ENCODE peak calls at places on chromosomes 12 and 14, in four cellular contexts. One of them, this sample, is unnamed.

GRCh38 chr14:69873877-69874780 is 5.1 kb upstream of the SMOC1 start:
- DNase-seq in GM12878: no peak
- DNase-seq in A549: no peak
- DNase-seq in IMR-90: peak
- DNase-seq in this sample: no peak

GRCh38 chr14:103128631-103129300 is 5.5 kb downstream of the TNFAIP2 start:
- DNase-seq in GM12878: no peak
- DNase-seq in A549: no peak
- DNase-seq in IMR-90: no peak
- DNase-seq in this sample: peak

GRCh38 chr12:133235401-133236112 is at the start of gene ANHX:
- DNase-seq in GM12878: no peak
- DNase-seq in A549: no peak
- DNase-seq in IMR-90: no peak
- DNase-seq in this sample: peak

GRCh38 chr12:53505086-53505485 is 2.2 kb downstream of the NPFF start:
- DNase-seq in GM12878: no peak
- DNase-seq in A549: no peak
- DNase-seq in IMR-90: peak
- DNase-seq in this sample: no peak

GRCh38 chr14:91244501-91244901 is at the start of gene GPR68:
- DNase-seq in GM12878: no peak
- DNase-seq in A549: no peak
- DNase-seq in IMR-90: peak
- DNase-seq in this sample: peak

GRCh38 chr14:93006484-93007128 is 83.7 kb downstream of the CHGA start:
- DNase-seq in GM12878: no peak
- DNase-seq in A549: no peak
- DNase-seq in IMR-90: no peak
- DNase-seq in this sample: no peak

GRCh38 chr12:113030875-113031525 is 25.5 kb upstream of the DTX1 start:
- DNase-seq in GM12878: no peak
- DNase-seq in A549: peak
- DNase-seq in IMR-90: peak
- DNase-seq in this sample: peak

GRCh38 chr14:99125113-99125512 is 146.9 kb downstream of the BCL11B start:
- DNase-seq in GM12878: no peak
- DNase-seq in A549: no peak
- DNase-seq in IMR-90: no peak
- DNase-seq in this sample: no peak

GRCh38 chr12:111418594-111418880 is 12.8 kb downstream of the SH2B3 start:
- DNase-seq in GM12878: no peak
- DNase-seq in A549: no peak
- DNase-seq in IMR-90: no peak
- DNase-seq in this sample: no peak

GRCh38 chr12:22229652-22230279 is 104.7 kb downstream of the ST8SIA1 start:
- DNase-seq in GM12878: no peak
- DNase-seq in A549: no peak
- DNase-seq in IMR-90: peak
- DNase-seq in this sample: no peak

GRCh38 chr14:49876563-49877127 is 16.2 kb upstream of the ARF6 start:
- DNase-seq in GM12878: no peak
- DNase-seq in A549: no peak
- DNase-seq in IMR-90: no peak
- DNase-seq in this sample: no peak

GRCh38 chr12:65824314-65824563 is at the start of gene HMGA2:
- DNase-seq in GM12878: no peak
- DNase-seq in A549: no peak
- DNase-seq in IMR-90: peak
- DNase-seq in this sample: no peak

GRCh38 chr12:125453751-125454150 is 388.5 kb downstream of the AACS start:
- DNase-seq in GM12878: no peak
- DNase-seq in A549: no peak
- DNase-seq in IMR-90: no peak
- DNase-seq in this sample: no peak

GRCh38 chr12:41605528-41606295 is 417.6 kb downstream of the PDZRN4 start:
- DNase-seq in GM12878: no peak
- DNase-seq in A549: no peak
- DNase-seq in IMR-90: peak
- DNase-seq in this sample: no peak

GRCh38 chr12:124764870-124765570 is 98.6 kb downstream of the SCARB1 start:
- DNase-seq in GM12878: no peak
- DNase-seq in A549: no peak
- DNase-seq in IMR-90: peak
- DNase-seq in this sample: no peak

GRCh38 chr14:52313903-52314481 is at the start of gene PTGER2:
- DNase-seq in GM12878: no peak
- DNase-seq in A549: peak
- DNase-seq in IMR-90: peak
- DNase-seq in this sample: peak

GRCh38 chr12:75747572-75747995 is 236.2 kb upstream of the KRR1 start:
- DNase-seq in GM12878: no peak
- DNase-seq in A549: no peak
- DNase-seq in IMR-90: peak
- DNase-seq in this sample: no peak

GRCh38 chr12:14972816-14973215 is at the start of gene PDE6H:
- DNase-seq in GM12878: no peak
- DNase-seq in A549: no peak
- DNase-seq in IMR-90: no peak
- DNase-seq in this sample: no peak

GRCh38 chr12:131598717-131599116 is 112.2 kb upstream of the SFSWAP start:
- DNase-seq in GM12878: no peak
- DNase-seq in A549: no peak
- DNase-seq in IMR-90: no peak
- DNase-seq in this sample: no peak

GRCh38 chr12:56198836-56199235 is 9.6 kb upstream of the SMARCC2 start:
- DNase-seq in GM12878: no peak
- DNase-seq in A549: no peak
- DNase-seq in IMR-90: peak
- DNase-seq in this sample: no peak

GRCh38 chr14:101116486-101117130 is 213.1 kb upstream of the RTL1 start:
- DNase-seq in GM12878: no peak
- DNase-seq in A549: no peak
- DNase-seq in IMR-90: no peak
- DNase-seq in this sample: no peak

GRCh38 chr12:114726092-114726710 is 42.2 kb upstream of the TBX3 start:
- DNase-seq in GM12878: no peak
- DNase-seq in A549: no peak
- DNase-seq in IMR-90: no peak
- DNase-seq in this sample: peak

GRCh38 chr12:20376984-20377383 is 8.6 kb downstream of the PDE3A start:
- DNase-seq in GM12878: no peak
- DNase-seq in A549: no peak
- DNase-seq in IMR-90: peak
- DNase-seq in this sample: peak

GRCh38 chr12:63907561-63907960 is 63.1 kb downstream of the SRGAP1 start:
- DNase-seq in GM12878: no peak
- DNase-seq in A549: no peak
- DNase-seq in IMR-90: peak
- DNase-seq in this sample: no peak

GRCh38 chr12:30796891-30797371 is 42.2 kb upstream of the CAPRIN2 start:
- DNase-seq in GM12878: no peak
- DNase-seq in A549: peak
- DNase-seq in IMR-90: peak
- DNase-seq in this sample: peak

GRCh38 chr12:107134558-107134957 is 41.2 kb upstream of the CRY1 start:
- DNase-seq in GM12878: no peak
- DNase-seq in A549: peak
- DNase-seq in IMR-90: no peak
- DNase-seq in this sample: no peak
- TF ChIP-seq SMC3 in GM12878: no peak
- TF ChIP-seq SMC3 in A549: peak
- TF ChIP-seq SMC3 in IMR-90: no peak
- TF ChIP-seq SMC3 in this sample: no peak

GRCh38 chr12:2586159-2587035 is 208.4 kb upstream of the FKBP4 start:
- DNase-seq in GM12878: no peak
- DNase-seq in A549: no peak
- DNase-seq in IMR-90: peak
- DNase-seq in this sample: peak
- TF ChIP-seq SMC3 in GM12878: no peak
- TF ChIP-seq SMC3 in A549: no peak
- TF ChIP-seq SMC3 in IMR-90: no peak
- TF ChIP-seq SMC3 in this sample: no peak

DNA sequence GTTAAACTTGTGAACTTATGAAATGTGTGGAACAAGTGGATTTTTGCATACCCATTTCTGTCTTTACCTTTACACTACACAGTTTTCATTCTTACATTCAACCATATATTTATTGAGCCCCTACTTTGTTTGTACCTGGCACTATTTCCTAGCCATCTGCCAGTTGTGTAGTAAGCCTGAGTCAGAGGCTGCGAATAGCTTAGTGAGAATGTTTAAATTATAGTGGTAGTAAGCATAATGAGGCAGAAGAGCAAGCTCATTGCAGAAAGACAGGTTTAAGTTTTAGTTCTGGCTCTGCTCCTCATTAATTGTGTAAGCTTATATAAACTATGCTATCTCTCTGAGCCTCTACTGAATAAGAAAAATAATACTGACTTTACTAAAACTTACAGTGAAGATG is 123.5 kb downstream of the NAV3 start:
- DNase-seq in GM12878: no peak
- DNase-seq in A549: no peak
- DNase-seq in IMR-90: peak
- DNase-seq in this sample: no peak
- TF ChIP-seq SMC3 in GM12878: no peak
- TF ChIP-seq SMC3 in A549: no peak
- TF ChIP-seq SMC3 in IMR-90: no peak
- TF ChIP-seq SMC3 in this sample: no peak

DNA sequence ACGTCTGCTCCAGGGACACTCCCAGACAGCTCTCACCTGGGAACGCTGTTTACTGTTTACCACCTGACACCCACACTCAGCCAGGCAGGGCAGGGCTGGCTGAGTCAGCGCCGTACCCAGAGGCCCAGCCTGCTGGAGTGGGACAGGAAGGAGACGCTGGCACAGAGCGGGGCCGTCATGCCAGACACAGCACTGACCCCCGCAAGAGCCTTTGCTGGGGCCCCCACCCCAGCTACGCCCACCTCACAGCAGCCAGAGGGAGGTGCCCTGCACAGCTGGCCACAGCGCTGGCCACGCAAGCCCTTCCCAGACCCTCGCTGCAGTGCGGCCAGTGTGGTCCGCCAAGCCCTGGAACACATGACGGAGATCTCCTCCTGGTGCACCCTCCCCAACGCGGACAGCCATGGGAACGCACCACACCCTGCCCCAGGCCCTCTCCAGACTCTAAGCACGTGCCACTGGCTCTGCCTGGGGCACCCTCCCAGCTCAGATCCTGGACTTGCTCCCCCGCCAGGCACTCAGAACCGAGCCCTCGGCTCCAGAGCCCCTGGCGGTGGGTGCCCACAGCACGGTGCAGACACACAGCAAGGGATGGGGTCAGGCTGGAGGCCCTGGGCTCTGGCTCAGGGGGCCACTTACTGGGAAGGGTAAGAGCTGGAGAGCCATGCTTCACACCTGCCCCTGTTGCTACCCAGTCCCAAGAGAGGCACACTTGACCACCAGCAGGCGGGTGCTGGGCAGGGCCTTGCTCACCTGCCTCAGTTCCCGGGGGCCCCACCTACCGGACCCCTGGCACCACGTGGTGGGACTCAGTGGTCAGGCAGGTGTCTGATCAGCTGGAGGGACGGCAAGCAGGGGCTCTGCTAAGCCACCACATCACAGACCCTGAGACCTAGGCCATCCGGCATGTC is 5.6 kb downstream of the AHNAK2 start:
- DNase-seq in GM12878: no peak
- DNase-seq in A549: peak
- DNase-seq in IMR-90: no peak
- DNase-seq in this sample: no peak
- TF ChIP-seq SMC3 in GM12878: no peak
- TF ChIP-seq SMC3 in A549: no peak
- TF ChIP-seq SMC3 in IMR-90: no peak
- TF ChIP-seq SMC3 in this sample: no peak